ENCODE peak calls at places on chromosomes 6 and 20, in five cellular contexts. One of them, this sample, is unnamed.

GRCh38 chr6:100305237-100305869 is 159.4 kb downstream of the SIM1 start:
- DNase-seq in K562: no peak
- DNase-seq in GM23338: no peak
- DNase-seq in breast epithelium: no peak
- DNase-seq in prostate gland: no peak
- DNase-seq in this sample: no peak

GRCh38 chr6:104711371-104711770 is 148.3 kb downstream of the HACE1 start:
- DNase-seq in K562: no peak
- DNase-seq in GM23338: no peak
- DNase-seq in breast epithelium: no peak
- DNase-seq in prostate gland: no peak
- DNase-seq in this sample: peak; percentile 2

GRCh38 chr20:36825374-36826104 is 50.4 kb upstream of the TLDC2 start:
- DNase-seq in K562: no peak
- DNase-seq in GM23338: peak; percentile 35
- DNase-seq in breast epithelium: no peak
- DNase-seq in prostate gland: no peak
- DNase-seq in this sample: no peak

GRCh38 chr6:95519228-95520037 is 57.9 kb upstream of the MANEA start:
- DNase-seq in K562: peak; percentile 97
- DNase-seq in GM23338: no peak
- DNase-seq in breast epithelium: no peak
- DNase-seq in prostate gland: no peak
- DNase-seq in this sample: no peak

GRCh38 chr6:107711953-107712522 is 112.1 kb downstream of the SCML4 start:
- DNase-seq in K562: no peak
- DNase-seq in GM23338: no peak
- DNase-seq in breast epithelium: no peak
- DNase-seq in prostate gland: no peak
- DNase-seq in this sample: no peak

GRCh38 chr6:114042267-114043075 is 71.5 kb upstream of the HDAC2 start:
- DNase-seq in K562: no peak
- DNase-seq in GM23338: no peak
- DNase-seq in breast epithelium: no peak
- DNase-seq in prostate gland: no peak
- DNase-seq in this sample: no peak

GRCh38 chr6:157760589-157761330 is 62.3 kb upstream of the SNX9 start:
- DNase-seq in K562: peak; percentile 32
- DNase-seq in GM23338: no peak
- DNase-seq in breast epithelium: no peak
- DNase-seq in prostate gland: no peak
- DNase-seq in this sample: peak; percentile 79

GRCh38 chr6:67885081-67886033 is 749.7 kb upstream of the ADGRB3 start:
- DNase-seq in K562: peak; percentile 62
- DNase-seq in GM23338: no peak
- DNase-seq in breast epithelium: no peak
- DNase-seq in prostate gland: no peak
- DNase-seq in this sample: no peak

GRCh38 chr20:10109621-10110020 is 74.8 kb downstream of the ANKEF1 start:
- DNase-seq in K562: no peak
- DNase-seq in GM23338: no peak
- DNase-seq in breast epithelium: no peak
- DNase-seq in prostate gland: no peak
- DNase-seq in this sample: no peak

GRCh38 chr20:57618091-57618765 is 2.0 kb downstream of the ZBP1 start:
- DNase-seq in K562: no peak
- DNase-seq in GM23338: no peak
- DNase-seq in breast epithelium: peak; percentile 57
- DNase-seq in prostate gland: peak; percentile 40
- DNase-seq in this sample: no peak

GRCh38 chr6:25027221-25027916 is 91.6 kb upstream of the RIPOR2 start:
- DNase-seq in K562: peak; percentile 28
- DNase-seq in GM23338: peak; percentile 69
- DNase-seq in breast epithelium: no peak
- DNase-seq in prostate gland: no peak
- DNase-seq in this sample: peak; percentile 2

GRCh38 chr6:157184202-157185015 is 138.9 kb downstream of the TMEM242 start:
- DNase-seq in K562: peak; percentile 87
- DNase-seq in GM23338: peak; percentile 89
- DNase-seq in breast epithelium: peak; percentile 70
- DNase-seq in prostate gland: peak; percentile 82
- DNase-seq in this sample: peak; percentile 7

GRCh38 chr6:137520520-137520919 is 26.3 kb upstream of the OLIG3 start:
- DNase-seq in K562: no peak
- DNase-seq in GM23338: no peak
- DNase-seq in breast epithelium: no peak
- DNase-seq in prostate gland: no peak
- DNase-seq in this sample: no peak

GRCh38 chr6:22147983-22148797 is 148.6 kb downstream of the PRL start:
- DNase-seq in K562: no peak
- DNase-seq in GM23338: peak; percentile 29
- DNase-seq in breast epithelium: no peak
- DNase-seq in prostate gland: no peak
- DNase-seq in this sample: no peak

GRCh38 chr6:34232901-34233300 is 3.8 kb upstream of the HMGA1 start:
- DNase-seq in K562: no peak
- DNase-seq in GM23338: no peak
- DNase-seq in breast epithelium: no peak
- DNase-seq in prostate gland: no peak
- DNase-seq in this sample: no peak

GRCh38 chr6:43436577-43437282 is 9.4 kb downstream of the ABCC10 start:
- DNase-seq in K562: peak; percentile 61
- DNase-seq in GM23338: no peak
- DNase-seq in breast epithelium: peak; percentile 88
- DNase-seq in prostate gland: peak; percentile 84
- DNase-seq in this sample: no peak

GRCh38 chr6:34018026-34018425 is 127.9 kb downstream of the GRM4 start:
- DNase-seq in K562: no peak
- DNase-seq in GM23338: no peak
- DNase-seq in breast epithelium: no peak
- DNase-seq in prostate gland: no peak
- DNase-seq in this sample: no peak

GRCh38 chr20:45342863-45343444 is 5.3 kb downstream of the SDC4 start:
- DNase-seq in K562: no peak
- DNase-seq in GM23338: no peak
- DNase-seq in breast epithelium: peak; percentile 18
- DNase-seq in prostate gland: no peak
- DNase-seq in this sample: no peak

GRCh38 chr6:126437225-126437624 is 97.3 kb downstream of the CENPW start:
- DNase-seq in K562: no peak
- DNase-seq in GM23338: no peak
- DNase-seq in breast epithelium: no peak
- DNase-seq in prostate gland: no peak
- DNase-seq in this sample: no peak
- H3K4me1 ChIP-seq in K562: no peaks in the 10 kb centered on the region
- H3K4me1 ChIP-seq in GM23338: no peaks in the 10 kb centered on the region
- H3K4me1 ChIP-seq in breast epithelium: no peaks in the 10 kb centered on the region
- H3K4me1 ChIP-seq in prostate gland: no peaks in the 10 kb centered on the region
- H3K4me1 ChIP-seq in this sample: no peaks in the 10 kb centered on the region

GRCh38 chr20:62064788-62065668 is 653 bp downstream of the TAF4 start:
- DNase-seq in K562: peak; percentile 23
- DNase-seq in GM23338: no peak
- DNase-seq in breast epithelium: no peak
- DNase-seq in prostate gland: no peak
- DNase-seq in this sample: no peak

GRCh38 chr20:62065669-62066338 is at the start of gene TAF4:
- DNase-seq in K562: peak; percentile 78
- DNase-seq in GM23338: peak; percentile 80
- DNase-seq in breast epithelium: peak; percentile 68
- DNase-seq in prostate gland: peak; percentile 64
- DNase-seq in this sample: no peak

GRCh38 chr20:62066983-62067433 is 1.3 kb upstream of the TAF4 start:
- DNase-seq in K562: peak; percentile 56
- DNase-seq in GM23338: peak; percentile 57
- DNase-seq in breast epithelium: no peak
- DNase-seq in prostate gland: no peak
- DNase-seq in this sample: no peak

GRCh38 chr20:62067547-62068260 is 2.0 kb upstream of the TAF4 start:
- DNase-seq in K562: no peak
- DNase-seq in GM23338: no peak
- DNase-seq in breast epithelium: no peak
- DNase-seq in prostate gland: no peak
- DNase-seq in this sample: no peak

GRCh38 chr20:62066339-62066982 is 780 bp upstream of the TAF4 start:
- DNase-seq in K562: peak; percentile 58
- DNase-seq in GM23338: peak; percentile 87
- DNase-seq in breast epithelium: peak; percentile 23
- DNase-seq in prostate gland: peak; percentile 43
- DNase-seq in this sample: no peak
- TF ChIP-seq POLR2AphosphoS5 in K562: no peak
- TF ChIP-seq POLR2AphosphoS5 in GM23338: no peak
- TF ChIP-seq POLR2AphosphoS5 in breast epithelium: no peak
- TF ChIP-seq POLR2AphosphoS5 in prostate gland: no peak
- TF ChIP-seq POLR2AphosphoS5 in this sample: peak; percentile 3

DNA sequence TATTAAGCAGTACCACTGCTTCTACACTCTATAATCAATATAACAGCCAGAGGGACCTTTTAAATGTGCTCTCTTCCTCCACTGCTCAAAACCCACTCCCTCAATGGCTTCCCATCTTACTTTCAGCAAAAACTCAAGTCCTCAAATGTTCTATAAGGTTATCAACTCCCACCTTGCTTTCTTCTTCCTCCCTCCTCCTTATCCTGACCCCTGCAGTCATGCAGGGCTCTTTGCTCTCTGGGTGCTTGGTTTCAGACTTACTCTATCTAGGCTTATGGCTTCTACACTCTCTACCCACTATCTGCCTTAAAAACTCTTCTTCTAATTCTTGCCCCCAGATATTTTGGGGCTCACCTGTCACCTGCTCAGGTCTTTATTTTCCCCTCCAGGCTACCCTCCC is 5.3 kb downstream of the ARHGAP18 start:
- DNase-seq in K562: peak; percentile 82
- DNase-seq in GM23338: no peak
- DNase-seq in breast epithelium: no peak
- DNase-seq in prostate gland: no peak
- DNase-seq in this sample: no peak
- H3K4me1 ChIP-seq in K562: peaks cover 39% of the 10 kb centered on the region
- H3K4me1 ChIP-seq in GM23338: no peaks in the 10 kb centered on the region
- H3K4me1 ChIP-seq in breast epithelium: no peaks in the 10 kb centered on the region
- H3K4me1 ChIP-seq in prostate gland: no peaks in the 10 kb centered on the region
- H3K4me1 ChIP-seq in this sample: no peaks in the 10 kb centered on the region

DNA sequence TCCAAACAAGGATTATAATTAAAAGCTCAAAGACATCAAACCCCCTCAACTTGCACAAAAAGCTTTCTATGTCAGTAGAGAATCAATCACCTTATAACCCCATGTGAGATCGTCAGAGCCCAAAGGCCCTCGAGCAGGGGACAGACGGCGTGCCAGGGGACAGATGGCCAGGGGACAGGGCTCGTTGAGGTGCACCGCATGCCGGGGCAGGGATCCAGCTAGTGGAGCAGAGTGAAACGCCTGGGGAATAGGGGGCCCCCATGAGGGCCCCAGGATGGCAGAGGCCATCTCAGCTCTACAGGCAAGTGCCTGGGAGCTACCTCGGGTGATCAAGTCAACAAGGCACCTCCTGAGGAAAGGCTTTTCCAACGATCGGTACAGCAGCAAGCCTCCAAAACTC is 28.6 kb downstream of the DIDO1 start:
- DNase-seq in K562: no peak
- DNase-seq in GM23338: no peak
- DNase-seq in breast epithelium: no peak
- DNase-seq in prostate gland: no peak
- DNase-seq in this sample: no peak
- TF ChIP-seq POLR2AphosphoS5 in K562: no peak
- TF ChIP-seq POLR2AphosphoS5 in GM23338: no peak
- TF ChIP-seq POLR2AphosphoS5 in breast epithelium: no peak
- TF ChIP-seq POLR2AphosphoS5 in prostate gland: no peak
- TF ChIP-seq POLR2AphosphoS5 in this sample: no peak

DNA sequence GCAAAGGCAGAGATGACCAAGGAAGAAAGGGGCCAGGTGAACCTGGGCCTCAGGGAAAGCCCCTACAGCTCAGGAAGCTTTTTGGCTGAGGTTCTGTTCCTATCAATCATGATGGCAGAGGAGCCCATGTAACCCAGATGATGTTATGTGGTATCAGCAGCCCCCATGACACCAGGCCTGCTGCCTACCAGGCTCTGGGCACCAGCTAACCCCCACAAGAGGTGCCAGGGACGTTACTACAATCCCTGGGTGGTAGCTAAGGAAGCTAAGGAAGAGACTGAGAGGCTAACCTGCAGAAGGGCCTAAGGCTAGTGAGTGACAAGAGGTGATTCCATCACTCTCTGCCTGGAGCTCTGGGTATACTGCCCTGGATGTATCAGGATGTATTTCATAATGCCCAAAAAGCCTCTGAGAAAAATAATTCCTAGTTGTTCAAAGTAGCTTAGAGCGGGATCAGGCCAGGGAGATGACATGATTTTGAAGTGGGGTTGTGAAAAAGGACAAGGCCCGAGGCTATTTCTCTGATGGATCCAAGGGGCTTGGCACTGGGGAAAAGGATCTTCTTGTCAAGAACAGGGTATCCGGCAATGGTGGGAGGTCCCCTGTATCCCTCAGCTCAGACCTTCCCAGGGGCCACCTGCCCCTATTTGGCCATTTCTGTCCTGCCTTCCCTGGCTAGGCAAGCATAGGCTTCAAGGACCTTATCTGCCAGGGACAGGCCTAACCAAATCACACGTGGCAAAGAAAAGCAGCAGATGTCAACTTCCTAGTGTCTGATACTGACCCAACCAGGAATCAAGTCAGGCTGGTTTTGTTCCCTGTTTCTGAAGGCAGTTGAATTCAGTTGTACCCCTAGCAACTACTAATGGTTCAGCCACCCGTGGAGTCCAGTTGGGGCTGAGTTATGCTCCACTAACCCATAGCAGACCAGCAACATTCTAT is 41.3 kb downstream of the PANK2 start:
- DNase-seq in K562: peak; percentile 82
- DNase-seq in GM23338: no peak
- DNase-seq in breast epithelium: no peak
- DNase-seq in prostate gland: no peak
- DNase-seq in this sample: no peak
- H3K4me1 ChIP-seq in K562: peaks cover 35% of the 10 kb centered on the region
- H3K4me1 ChIP-seq in GM23338: peaks cover 35% of the 10 kb centered on the region
- H3K4me1 ChIP-seq in breast epithelium: no peaks in the 10 kb centered on the region
- H3K4me1 ChIP-seq in prostate gland: no peaks in the 10 kb centered on the region
- H3K4me1 ChIP-seq in this sample: peaks cover 14% of the 10 kb centered on the region

DNA sequence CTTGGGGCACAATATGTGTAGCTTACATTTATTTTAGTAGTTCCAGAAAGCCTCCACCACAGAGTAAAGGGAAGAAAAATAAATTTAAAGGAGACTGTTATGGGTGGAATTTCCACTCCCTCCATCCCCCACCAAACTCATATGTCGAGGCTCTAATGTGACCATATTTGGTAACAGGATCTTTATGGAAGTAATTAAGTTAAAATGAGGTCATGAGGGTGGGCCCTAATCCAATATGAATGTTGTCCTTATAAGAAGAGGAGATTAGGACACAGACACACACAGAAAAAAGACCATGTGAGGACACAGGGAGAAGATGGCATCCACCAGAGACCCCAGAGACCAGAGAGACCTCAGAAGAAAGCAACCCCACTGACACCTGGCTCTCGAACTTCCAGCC is 189.7 kb downstream of the EDN1 start:
- DNase-seq in K562: no peak
- DNase-seq in GM23338: no peak
- DNase-seq in breast epithelium: no peak
- DNase-seq in prostate gland: no peak
- DNase-seq in this sample: no peak
- TF ChIP-seq POLR2AphosphoS5 in K562: no peak
- TF ChIP-seq POLR2AphosphoS5 in GM23338: no peak
- TF ChIP-seq POLR2AphosphoS5 in breast epithelium: no peak
- TF ChIP-seq POLR2AphosphoS5 in prostate gland: no peak
- TF ChIP-seq POLR2AphosphoS5 in this sample: no peak

This sample was measured in Panc1.